ENCODE peak calls at places on chromosomes 3 and 15, in six cellular contexts. C is nucleus accumbens, G is COR-L47, M is Daoy, F is RPMI8226, D is Kasumi-1. P is an unnamed sample.

GRCh38 chr3:112101946-112102345 is 15.8 kb downstream of the C3orf52 start:
- DNase-seq in M (peak; percentile 95), C (no peak), D (no peak), F (no peak), G (no peak), P (no peak)

GRCh38 chr15:90086868-90087268 is 15.4 kb downstream of the IDH2 start:
- DNase-seq in D (peak; percentile 67), F (peak; percentile 70), G (peak; percentile 31), C (no peak), M (peak; percentile 39), P (no peak)

GRCh38 chr15:99753066-99753465 is 19.8 kb upstream of the LYSMD4 start:
- DNase-seq in M (no peak), F (no peak), D (no peak), G (no peak), C (no peak), P (no peak)

GRCh38 chr3:135089451-135089850 is 294.4 kb downstream of the EPHB1 start:
- DNase-seq in C (no peak), F (no peak), G (no peak), D (no peak), M (no peak), P (no peak)

GRCh38 chr3:123383101-123384053 is 65.5 kb downstream of the ADCY5 start:
- DNase-seq in C (no peak), D (no peak), F (no peak), M (no peak), G (no peak), P (peak; percentile 50)

GRCh38 chr15:40763801-40764765 is at the start of gene GCHFR:
- DNase-seq in F (peak; percentile 66), M (peak; percentile 73), C (peak; percentile 52), D (no peak), G (peak; percentile 24), P (no peak)

GRCh38 chr3:127970966-127971592 is 56.0 kb downstream of the KBTBD12 start:
- DNase-seq in M (peak; percentile 57), D (peak; percentile 52), C (peak; percentile 33), G (peak; percentile 68), F (peak; percentile 51), P (peak; percentile 45)

GRCh38 chr3:27487383-27487782 is 3.2 kb upstream of the SLC4A7 start:
- DNase-seq in G (no peak), M (no peak), F (no peak), D (no peak), C (no peak), P (no peak)

GRCh38 chr3:177538064-177538742 is 340.9 kb upstream of the TBL1XR1 start:
- DNase-seq in M (peak; percentile 10), C (peak; percentile 35), G (no peak), F (no peak), D (no peak), P (no peak)

GRCh38 chr3:64445318-64446300 is 220.3 kb upstream of the PRICKLE2 start:
- DNase-seq in G (no peak), D (no peak), C (no peak), M (peak; percentile 58), F (no peak), P (no peak)

GRCh38 chr3:172560026-172560425 is 36.8 kb upstream of the TNFSF10 start:
- DNase-seq in G (no peak), F (no peak), C (no peak), M (no peak), D (no peak), P (no peak)

GRCh38 chr3:66490214-66490613 is 10.6 kb downstream of the LRIG1 start:
- DNase-seq in C (no peak), F (no peak), G (no peak), M (no peak), D (peak; percentile 33), P (no peak)

GRCh38 chr3:30082652-30083051 is 523.7 kb upstream of the TGFBR2 start:
- DNase-seq in G (no peak), D (no peak), C (no peak), F (no peak), M (no peak), P (no peak)

P was measured in DMS 273 treated with DMSO at 0.1 percent for 48 hours.